ENCODE peak calls at places on chromosomes 13 and 19, in six cellular contexts. X is hepatocyte, W is GM23248, D is neural progenitor cell, A is GM23338, M is SK-N-SH. Z is an unnamed sample.

GRCh38 chr13:33213797-33214196 is 71.8 kb downstream of the STARD13 start:
- DNase-seq in D (peak), A (peak), W (peak), X (no peak), M (no peak), Z (no peak)

GRCh38 chr13:71968025-71968424 is 101.0 kb upstream of the DACH1 start:
- DNase-seq in D (peak), X (no peak), M (no peak), A (peak), W (no peak), Z (no peak)

GRCh38 chr13:106403280-106403679 is 132.2 kb downstream of the EFNB2 start:
- DNase-seq in X (no peak), M (no peak), A (no peak), D (no peak), W (no peak), Z (no peak)

GRCh38 chr19:5040544-5041167 is 71.7 kb downstream of the KDM4B start:
- DNase-seq in A (no peak), X (no peak), W (no peak), D (no peak), M (no peak), Z (no peak)

GRCh38 chr13:112803422-112803821 is 113.6 kb downstream of the ATP11A start:
- DNase-seq in A (no peak), D (no peak), M (no peak), X (no peak), W (no peak), Z (no peak)

GRCh38 chr13:113157206-113157928 is 1.1 kb upstream of the PROZ start:
- DNase-seq in X (no peak), A (no peak), W (no peak), M (no peak), D (no peak), Z (no peak)

GRCh38 chr13:31073859-31074718 is 87.6 kb downstream of the HSPH1 start:
- DNase-seq in W (peak), D (peak), M (no peak), X (peak), A (no peak), Z (no peak)

GRCh38 chr13:24323036-24323738 is 13.8 kb downstream of the C1QTNF9 start:
- DNase-seq in A (no peak), W (no peak), M (no peak), X (no peak), D (no peak), Z (no peak)

GRCh38 chr13:94987869-94988268 is 275.5 kb upstream of the SOX21 start:
- DNase-seq in W (peak), M (no peak), D (no peak), X (no peak), A (no peak), Z (peak)

GRCh38 chr19:31905980-31906948 is 439.1 kb upstream of the ZNF507 start:
- DNase-seq in X (peak), D (no peak), A (no peak), W (peak), M (no peak), Z (no peak)

GRCh38 chr19:54454781-54455675 is 6.0 kb downstream of the LENG8 start:
- DNase-seq in M (no peak), A (no peak), W (no peak), D (no peak), X (peak), Z (no peak)

GRCh38 chr13:53144826-53145225 is 116.2 kb downstream of the OLFM4 start:
- DNase-seq in X (no peak), A (no peak), M (no peak), W (no peak), D (no peak), Z (no peak)

GRCh38 chr13:65133094-65133493 is 2097.0 kb downstream of the PCDH9 start:
- DNase-seq in X (no peak), M (no peak), D (peak), A (peak), W (no peak), Z (peak)

GRCh38 chr19:31518626-31519025 is 169.4 kb upstream of the TSHZ3 start:
- DNase-seq in W (no peak), A (no peak), X (no peak), D (no peak), M (no peak), Z (no peak)

GRCh38 chr13:113245858-113246791 is 36.7 kb downstream of the CUL4A start:
- DNase-seq in W (peak), A (peak), M (no peak), D (peak), X (peak), Z (peak)

GRCh38 chr13:83150616-83151307 is 731.5 kb downstream of the SLITRK1 start:
- DNase-seq in X (no peak), M (no peak), D (no peak), A (peak), W (peak), Z (no peak)

GRCh38 chr19:55118401-55118991 is 1.1 kb upstream of the PPP1R12C start:
- DNase-seq in M (no peak), X (peak), D (peak), W (peak), A (peak), Z (no peak)

GRCh38 chr19:46924874-46925547 is 64.2 kb downstream of the ARHGAP35 start:
- DNase-seq in M (no peak), X (peak), A (no peak), W (peak), D (no peak), Z (peak)

GRCh38 chr19:19559942-19560341 is 21.9 kb downstream of the CILP2 start:
- DNase-seq in X (no peak), W (no peak), M (no peak), D (no peak), A (no peak), Z (no peak)

GRCh38 chr19:19563348-19563848 is 25.3 kb downstream of the CILP2 start:
- DNase-seq in M (no peak), A (no peak), X (no peak), W (no peak), D (no peak), Z (no peak)

GRCh38 chr19:19561946-19562664 is 24.0 kb downstream of the CILP2 start:
- DNase-seq in X (no peak), D (no peak), M (no peak), A (no peak), W (no peak), Z (no peak)

GRCh38 chr19:19566306-19566705 is 28.2 kb downstream of the CILP2 start:
- DNase-seq in W (no peak), D (no peak), A (no peak), X (no peak), M (no peak), Z (no peak)

GRCh38 chr19:19562665-19563347 is 24.7 kb downstream of the CILP2 start:
- DNase-seq in D (peak), A (peak), W (no peak), X (no peak), M (no peak), Z (no peak)
- TF ChIP-seq EZH2phosphoT487 in D (no peak), A (no peak), W (no peak), X (no peak), M (no peak), Z (no peak)

DNA sequence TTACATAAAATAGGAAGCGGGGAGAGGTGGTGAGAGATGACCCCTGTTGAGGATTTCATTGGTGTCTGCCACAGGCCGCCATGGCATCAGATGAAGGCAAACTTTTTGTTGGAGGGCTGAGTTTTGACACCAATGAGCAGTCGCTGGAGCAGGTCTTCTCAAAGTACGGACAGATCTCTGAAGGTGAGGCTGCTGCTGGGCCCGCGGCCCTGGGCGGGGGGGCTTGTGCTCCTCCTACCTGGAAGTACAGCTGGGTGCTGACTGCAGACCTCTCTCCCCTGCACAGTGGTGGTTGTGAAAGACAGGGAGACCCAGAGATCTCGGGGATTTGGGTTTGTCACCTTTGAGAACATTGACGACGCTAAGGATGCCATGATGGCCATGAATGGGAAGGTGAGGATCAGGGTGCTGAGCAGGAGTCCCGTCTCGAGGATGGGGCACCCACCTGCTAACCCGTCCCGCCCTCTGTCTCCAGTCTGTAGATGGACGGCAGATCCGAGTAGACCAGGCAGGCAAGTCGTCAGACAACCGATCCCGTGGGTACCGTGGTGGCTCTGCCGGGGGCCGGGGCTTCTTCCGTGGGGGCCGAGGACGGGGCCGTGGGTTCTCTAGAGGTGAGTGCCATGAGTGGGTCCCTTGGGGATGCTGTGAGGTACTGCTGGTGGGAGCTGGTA is 1.9 kb downstream of the CIRBP start:
- DNase-seq in W (no peak), M (no peak), X (no peak), A (no peak), D (no peak), Z (no peak)
- TF ChIP-seq EZH2phosphoT487 in W (no peak), M (no peak), X (no peak), A (no peak), D (no peak), Z (no peak)

DNA sequence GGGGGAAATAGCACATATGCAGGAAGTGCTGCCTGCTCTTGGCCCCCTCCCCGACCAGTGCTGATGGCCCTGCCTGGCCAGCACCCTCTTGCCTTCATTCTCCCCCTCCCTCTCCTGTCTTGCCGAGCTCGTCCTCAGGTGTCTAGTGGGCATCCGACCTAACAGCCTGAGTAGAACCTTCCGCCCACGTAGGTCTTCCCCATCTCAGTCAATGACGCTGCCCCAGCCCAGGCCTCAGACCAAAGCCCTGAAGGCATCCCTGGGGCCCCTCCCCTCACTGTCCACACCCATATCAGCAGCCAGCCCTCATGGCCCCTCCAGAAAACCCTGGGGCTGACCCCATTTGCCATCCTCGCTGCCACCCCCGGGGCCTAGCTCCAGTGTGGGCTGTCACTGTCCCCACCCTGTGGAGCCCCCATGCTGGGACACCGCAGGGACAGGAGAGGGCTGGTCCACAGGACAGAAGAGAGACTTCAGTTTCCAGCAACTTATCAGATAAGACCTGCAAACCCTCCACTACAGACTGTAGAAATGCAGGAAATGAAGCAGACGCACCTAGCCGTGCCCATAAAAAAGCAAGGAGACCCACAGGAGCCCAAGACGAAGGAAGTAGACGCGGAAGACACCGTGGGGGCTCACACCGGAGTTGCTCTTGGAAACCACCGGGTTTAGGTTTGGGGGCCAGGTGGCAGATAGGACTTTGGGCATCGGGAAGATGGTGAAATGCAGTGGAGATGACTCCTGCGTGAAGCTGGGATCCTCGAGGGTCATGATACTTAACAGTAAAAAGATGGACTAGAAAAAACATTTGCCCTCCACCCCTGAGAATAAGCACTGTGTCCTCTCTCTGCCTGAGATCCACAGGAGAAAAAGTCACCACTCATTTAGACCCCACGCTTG is 38.4 kb downstream of the AP1M1 start:
- DNase-seq in D (no peak), M (peak), X (no peak), A (no peak), W (no peak), Z (no peak)
- TF ChIP-seq EZH2phosphoT487 in D (no peak), M (no peak), X (no peak), A (no peak), W (no peak), Z (no peak)

GRCh38 chr19:18493440-18494266 is 28.2 kb downstream of the ELL start:
- DNase-seq in D (no peak), M (no peak), X (no peak), A (no peak), W (no peak), Z (no peak)
- TF ChIP-seq EZH2phosphoT487 in D (no peak), M (no peak), X (no peak), A (no peak), W (no peak), Z (no peak)

DNA sequence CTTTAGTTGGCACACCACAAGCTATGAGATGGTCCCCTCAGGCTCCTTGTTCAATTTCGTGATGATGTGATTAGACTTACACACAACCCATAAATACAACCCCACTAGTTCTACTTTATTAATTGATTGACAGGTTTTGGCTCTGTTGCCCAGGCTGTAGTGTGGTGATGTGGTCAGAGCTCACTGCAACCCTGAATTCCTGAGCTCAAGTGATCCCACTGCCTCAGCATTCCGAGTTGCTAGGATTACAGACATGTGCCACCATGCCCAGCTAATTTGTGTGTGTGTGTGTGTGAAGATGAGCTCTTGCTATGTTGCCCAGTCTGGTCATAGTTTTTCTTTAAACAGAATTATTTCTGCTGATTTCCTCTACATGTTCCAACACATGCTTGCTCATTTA is 17.5 kb upstream of the HTR2A start:
- DNase-seq in M (no peak), A (no peak), X (no peak), W (no peak), D (no peak), Z (no peak)
- TF ChIP-seq EZH2phosphoT487 in M (no peak), A (no peak), X (no peak), W (no peak), D (no peak), Z (no peak)

GRCh38 chr19:42005504-42005903 is 11.5 kb upstream of the ATP1A3 start:
- DNase-seq in A (no peak), M (no peak), W (no peak), D (no peak), X (no peak), Z (no peak)

GRCh38 chr19:42006569-42006968 is 12.5 kb upstream of the ATP1A3 start:
- DNase-seq in D (no peak), M (no peak), X (no peak), A (no peak), W (no peak), Z (no peak)

DNA sequence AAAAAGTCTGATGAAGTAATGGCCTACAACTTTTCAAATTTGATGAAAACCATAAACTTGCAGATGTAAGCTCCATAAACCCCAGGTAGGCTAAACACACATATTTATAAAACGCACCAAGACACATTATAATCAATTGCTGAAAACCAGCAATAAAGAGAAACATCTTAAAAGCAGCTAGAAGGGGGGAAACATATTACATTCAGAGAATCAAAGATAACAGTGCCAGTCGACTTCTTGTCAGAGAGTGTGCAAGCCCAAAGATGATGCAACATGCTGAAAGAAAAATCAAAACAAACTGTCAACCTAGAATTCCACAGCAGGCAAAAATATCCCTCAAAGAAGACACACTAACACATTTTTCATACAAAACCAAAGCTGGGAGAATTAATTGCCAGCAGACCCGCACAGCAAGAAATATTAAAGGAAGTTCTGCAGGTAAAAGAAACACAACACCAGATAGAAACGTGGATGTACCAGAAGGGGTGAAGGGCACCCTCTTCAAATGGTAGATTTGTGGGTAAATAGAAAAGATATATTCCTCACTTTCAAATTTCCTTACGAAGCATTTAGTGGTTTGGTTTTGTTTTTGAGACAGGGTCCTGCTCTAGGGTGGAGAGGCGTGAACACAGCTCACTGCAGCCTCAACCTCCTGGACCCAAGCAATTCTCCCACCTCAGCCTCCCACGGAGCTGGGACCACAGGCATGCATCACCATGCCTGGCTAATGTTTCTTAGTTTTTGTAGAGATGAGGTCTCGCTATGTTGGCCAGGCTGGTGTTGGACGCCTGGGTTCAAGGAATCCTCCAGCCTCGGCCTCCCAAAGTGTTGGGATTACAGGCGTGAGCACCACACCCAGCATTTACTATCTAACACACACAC is 16.5 kb upstream of the ATP1A3 start:
- DNase-seq in A (no peak), X (no peak), D (no peak), W (peak), M (no peak), Z (no peak)
- TF ChIP-seq EZH2phosphoT487 in A (no peak), X (no peak), D (no peak), W (no peak), M (no peak), Z (no peak)

GRCh38 chr13:50424993-50425392 is 409.7 kb downstream of the KCNRG start:
- DNase-seq in M (no peak), D (no peak), X (no peak), W (no peak), A (no peak), Z (no peak)

GRCh38 chr13:50426932-50427331 is 411.7 kb downstream of the KCNRG start:
- DNase-seq in A (no peak), X (no peak), W (no peak), M (no peak), D (no peak), Z (no peak)

GRCh38 chr13:50422181-50423148 is 407.2 kb downstream of the KCNRG start:
- DNase-seq in A (no peak), D (no peak), W (no peak), X (no peak), M (no peak), Z (no peak)

GRCh38 chr13:50425772-50426171 is 410.5 kb downstream of the KCNRG start:
- DNase-seq in D (no peak), A (no peak), W (no peak), X (no peak), M (no peak), Z (no peak)

DNA sequence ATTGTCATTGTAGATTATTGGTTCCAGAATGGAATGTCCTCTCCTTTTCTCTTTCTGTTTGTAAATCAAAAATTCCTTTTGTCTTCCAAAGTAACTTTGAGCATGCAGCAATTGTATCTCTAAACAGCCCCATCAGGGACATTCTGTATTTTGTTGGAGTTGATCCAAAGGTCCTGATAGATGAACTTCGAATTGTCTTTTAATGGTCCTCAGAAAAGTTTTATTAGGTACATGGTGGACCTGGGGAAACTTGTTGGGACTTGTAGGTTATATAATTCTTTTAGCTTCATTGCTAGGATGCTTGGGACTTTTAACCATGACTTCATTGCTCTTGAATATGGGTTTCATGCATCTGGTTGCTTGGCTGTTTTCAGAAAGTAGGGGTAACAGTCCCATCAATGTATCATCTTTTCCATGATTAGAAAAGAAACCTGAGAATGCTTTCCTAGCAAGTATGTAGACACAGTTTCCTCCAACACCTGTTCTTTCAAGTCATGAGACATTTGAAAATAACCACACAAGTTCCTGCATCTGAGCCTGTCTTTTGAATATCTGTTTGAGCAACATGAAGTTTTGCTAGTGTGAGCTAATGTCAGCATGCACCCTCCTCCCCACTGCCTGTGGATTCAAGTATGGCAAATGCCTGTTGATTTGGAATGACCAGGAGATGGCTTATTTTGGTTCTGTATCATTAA is 413.1 kb downstream of the KCNRG start:
- DNase-seq in X (no peak), D (no peak), W (no peak), A (peak), M (no peak), Z (no peak)
- TF ChIP-seq EZH2phosphoT487 in X (no peak), D (no peak), W (no peak), A (no peak), M (no peak), Z (no peak)